ENCODE peak calls at places on chromosomes 2 and 18, in six cellular contexts. V, G, W, J, B and C are unnamed samples.
A peak's percentile ranks its signal among the peaks of the same experiment; 100 is the strongest.

GRCh38 chr18:12327510-12328178 is 19.6 kb downstream of the TUBB6 start:
- DNase-seq in V (no peak), G (peak; percentile 71), W (peak; percentile 69), J (peak; percentile 70), B (peak; percentile 81), C (peak; percentile 67)

GRCh38 chr2:138403431-138403927 is 98.1 kb upstream of the SPOPL start:
- DNase-seq in V (no peak), G (no peak), W (no peak), J (no peak), B (no peak), C (no peak)

GRCh38 chr2:10932345-10933151 is 20.8 kb downstream of the KCNF1 start:
- DNase-seq in V (no peak), G (no peak), W (peak; percentile 36), J (peak; percentile 66), B (no peak), C (no peak)

GRCh38 chr18:3932285-3932684 is 482.3 kb downstream of the TGIF1 start:
- DNase-seq in V (no peak), G (no peak), W (no peak), J (no peak), B (no peak), C (no peak)

GRCh38 chr2:98935111-98935770 is 784 bp downstream of the CRACDL start:
- DNase-seq in V (no peak), G (no peak), W (no peak), J (no peak), B (no peak), C (no peak)

GRCh38 chr2:119699016-119699606 is 20.1 kb downstream of the TMEM177 start:
- DNase-seq in V (no peak), G (no peak), W (no peak), J (no peak), B (no peak), C (no peak)

GRCh38 chr2:43222472-43223146 is 3.8 kb downstream of the ZFP36L2 start:
- DNase-seq in V (no peak), G (no peak), W (peak; percentile 41), J (peak; percentile 50), B (no peak), C (peak; percentile 50)

GRCh38 chr2:128292599-128293425 is 25.9 kb downstream of the HS6ST1 start:
- DNase-seq in V (no peak), G (peak; percentile 83), W (no peak), J (no peak), B (no peak), C (no peak)

GRCh38 chr2:1099418-1099817 is 148.8 kb downstream of the SNTG2 start:
- DNase-seq in V (no peak), G (no peak), W (no peak), J (no peak), B (no peak), C (no peak)

GRCh38 chr18:43001821-43002220 is 113.7 kb downstream of the RIT2 start:
- DNase-seq in V (no peak), G (no peak), W (peak; percentile 0), J (peak; percentile 13), B (no peak), C (no peak)

GRCh38 chr18:77203071-77203470 is 46.6 kb upstream of the GALR1 start:
- DNase-seq in V (no peak), G (no peak), W (peak; percentile 22), J (no peak), B (no peak), C (no peak)

GRCh38 chr2:176652300-176653182 is 383.3 kb downstream of the MTX2 start:
- DNase-seq in V (no peak), G (peak; percentile 51), W (peak; percentile 54), J (peak; percentile 58), B (no peak), C (no peak)

GRCh38 chr2:70711191-70711590 is 56.8 kb downstream of the ADD2 start:
- DNase-seq in V (no peak), G (no peak), W (no peak), J (no peak), B (no peak), C (no peak)

GRCh38 chr2:221100467-221101089 is 471.5 kb downstream of the EPHA4 start:
- DNase-seq in V (no peak), G (no peak), W (no peak), J (peak; percentile 20), B (no peak), C (no peak)

GRCh38 chr2:147433822-147434221 is 411.0 kb upstream of the ACVR2A start:
- DNase-seq in V (no peak), G (no peak), W (no peak), J (no peak), B (no peak), C (no peak)

GRCh38 chr2:241772063-241772499 is 4.5 kb upstream of the GAL3ST2 start:
- DNase-seq in V (no peak), G (no peak), W (no peak), J (no peak), B (no peak), C (peak; percentile 46)

GRCh38 chr2:82023710-82024109 is 1719.2 kb upstream of the LRRTM1 start:
- DNase-seq in V (no peak), G (no peak), W (no peak), J (no peak), B (no peak), C (no peak)

GRCh38 chr2:20635698-20636584 is 15.0 kb downstream of the HS1BP3 start:
- DNase-seq in V (no peak), G (peak; percentile 70), W (peak; percentile 71), J (peak; percentile 77), B (peak; percentile 88), C (peak; percentile 88)

GRCh38 chr2:86793752-86794151 is 3.0 kb upstream of the CD8A start:
- DNase-seq in V (no peak), G (no peak), W (no peak), J (no peak), B (no peak), C (no peak)

GRCh38 chr2:46803551-46803885 is 112.1 kb downstream of the MCFD2 start:
- DNase-seq in V (no peak), G (no peak), W (no peak), J (no peak), B (no peak), C (no peak)

GRCh38 chr2:195677884-195678283 is 20.9 kb downstream of the SLC39A10 start:
- DNase-seq in V (no peak), G (no peak), W (no peak), J (no peak), B (no peak), C (no peak)

GRCh38 chr2:179410552-179411356 is 146.1 kb upstream of the SESTD1 start:
- DNase-seq in V (no peak), G (peak; percentile 36), W (peak; percentile 65), J (peak; percentile 76), B (peak; percentile 16), C (no peak)

GRCh38 chr2:9815076-9815475 is 28.2 kb upstream of the TAF1B start:
- DNase-seq in V (no peak), G (no peak), W (no peak), J (no peak), B (no peak), C (no peak)

GRCh38 chr18:66646622-66647021 is 42.7 kb upstream of the CDH19 start:
- DNase-seq in V (no peak), G (no peak), W (no peak), J (no peak), B (no peak), C (no peak)

GRCh38 chr2:209076151-209076550 is 347.7 kb upstream of the MAP2 start:
- DNase-seq in V (no peak), G (no peak), W (no peak), J (no peak), B (no peak), C (no peak)

GRCh38 chr2:209070262-209070661 is 353.6 kb upstream of the MAP2 start:
- DNase-seq in V (no peak), G (no peak), W (no peak), J (no peak), B (no peak), C (no peak)

GRCh38 chr2:209074711-209075110 is 349.1 kb upstream of the MAP2 start:
- DNase-seq in V (no peak), G (no peak), W (no peak), J (no peak), B (no peak), C (no peak)

GRCh38 chr2:209073151-209073550 is 350.7 kb upstream of the MAP2 start:
- DNase-seq in V (no peak), G (no peak), W (no peak), J (no peak), B (no peak), C (no peak)
- TF ChIP-seq CTCF in V (no peak), G (no peak), W (no peak), J (no peak), B (no peak), C (no peak)

DNA sequence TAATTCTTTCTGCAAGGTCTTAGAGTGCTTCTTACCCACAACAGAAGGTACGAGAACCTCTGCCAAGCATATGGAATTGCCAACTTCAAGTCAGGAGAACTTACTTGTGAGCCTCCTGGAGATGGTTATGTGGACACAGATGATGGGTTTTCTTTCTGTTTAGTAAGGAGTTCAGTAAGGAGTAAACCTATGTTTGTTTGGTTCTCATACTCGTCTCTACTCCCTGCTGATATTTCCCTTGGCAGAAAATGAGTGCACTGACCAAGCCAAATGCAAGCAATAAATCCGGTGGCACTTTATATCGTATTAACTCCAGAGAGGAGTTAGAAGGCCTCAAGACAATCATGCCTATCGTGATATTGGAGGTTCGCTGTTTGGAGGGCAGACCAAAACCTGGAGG is 83.2 kb upstream of the CYP1B1 start:
- DNase-seq in V (no peak), G (no peak), W (no peak), J (no peak), B (no peak), C (no peak)
- H3K27ac ChIP-seq in V (no peak overlapping the region), G (no peak overlapping the region), W (peak overlapping the region; percentile 69), J (no peak overlapping the region), B (no peak overlapping the region), C (peak overlapping the region; percentile 33)

GRCh38 chr2:238750212-238750904 is 97.5 kb upstream of the TWIST2 start:
- DNase-seq in V (no peak), G (no peak), W (no peak), J (no peak), B (no peak), C (no peak)

GRCh38 chr2:238754259-238754658 is 93.6 kb upstream of the TWIST2 start:
- DNase-seq in V (no peak), G (no peak), W (no peak), J (no peak), B (no peak), C (no peak)
- TF ChIP-seq CTCF in V (no peak), G (no peak), W (no peak), J (no peak), B (no peak), C (no peak)

DNA sequence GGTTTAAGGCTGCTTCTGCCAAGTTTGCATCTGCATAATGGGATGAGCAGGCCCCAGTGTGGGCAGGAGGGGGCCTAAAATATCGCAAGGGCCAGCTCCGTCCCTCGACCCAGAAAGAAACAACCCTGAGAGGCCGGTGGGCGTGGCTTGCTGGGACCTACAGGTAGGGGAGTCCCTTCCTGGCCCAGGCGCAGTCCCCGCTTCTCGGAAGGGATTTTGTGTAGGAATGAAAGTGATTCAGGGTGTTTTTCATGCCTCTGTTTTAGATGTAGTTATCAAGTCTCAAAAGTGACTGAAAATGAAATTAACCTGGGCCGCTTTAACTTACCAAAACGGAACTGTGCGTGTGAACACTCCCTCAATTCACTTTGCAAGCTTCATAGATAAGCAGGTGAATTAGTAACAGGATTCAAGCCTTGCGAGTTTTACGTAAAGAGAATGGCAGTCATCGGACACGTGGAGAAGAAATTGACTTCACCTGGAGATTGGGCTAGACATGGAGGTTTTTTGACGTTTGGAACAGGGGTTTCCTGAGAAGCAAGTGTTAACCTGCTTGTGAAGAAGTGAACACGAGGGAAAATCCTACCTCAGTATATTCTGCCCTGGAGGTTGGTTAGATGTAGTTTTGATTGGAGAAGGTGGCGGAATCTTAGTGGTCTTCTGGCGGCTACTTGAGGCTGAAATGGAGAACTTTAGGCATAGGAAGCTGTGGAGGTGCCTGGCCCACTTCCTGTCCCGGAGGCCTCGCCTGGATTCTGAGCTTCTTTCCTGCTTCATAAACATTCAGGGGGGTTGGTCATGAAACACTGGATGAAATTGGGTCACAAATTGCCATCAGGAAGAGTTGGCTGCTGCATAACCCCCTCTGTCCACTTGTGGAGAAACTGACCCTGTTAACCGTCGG is 1.7 kb downstream of the NCK2 start:
- DNase-seq in V (no peak), G (peak; percentile 42), W (no peak), J (no peak), B (peak; percentile 89), C (peak; percentile 98)
- H3K27ac ChIP-seq in V (peak overlapping the region; percentile 98), G (peak overlapping the region; percentile 85), W (no peak overlapping the region), J (peak overlapping the region; percentile 22), B (peak overlapping the region; percentile 97), C (peak overlapping the region; percentile 89)